ENCODE peak calls at places on chromosome 20, in four cellular contexts. One of them, this sample, is unnamed.

GRCh38 chr20:46013826-46014516 is 5.3 kb downstream of the MMP9 start:
- DNase-seq in astrocyte of the cerebellum: no peak
- DNase-seq in heart left ventricle: peak; percentile 74
- DNase-seq in activated B cell treated with CpG ODN at 0.5 μM for 24 hours: peak; percentile 73
- DNase-seq in this sample: peak; percentile 67

GRCh38 chr20:1712634-1713625 is 55.4 kb upstream of the SIRPG start:
- DNase-seq in astrocyte of the cerebellum: no peak
- DNase-seq in heart left ventricle: no peak
- DNase-seq in activated B cell treated with CpG ODN at 0.5 μM for 24 hours: no peak
- DNase-seq in this sample: no peak

GRCh38 chr20:38131588-38132121 is 33.4 kb downstream of the TGM2 start:
- DNase-seq in astrocyte of the cerebellum: no peak
- DNase-seq in heart left ventricle: no peak
- DNase-seq in activated B cell treated with CpG ODN at 0.5 μM for 24 hours: no peak
- DNase-seq in this sample: no peak

GRCh38 chr20:7772376-7772775 is 167.9 kb downstream of the HAO1 start:
- DNase-seq in astrocyte of the cerebellum: no peak
- DNase-seq in heart left ventricle: no peak
- DNase-seq in activated B cell treated with CpG ODN at 0.5 μM for 24 hours: no peak
- DNase-seq in this sample: no peak

GRCh38 chr20:49345538-49345937 is 67.7 kb upstream of the ZNFX1 start:
- DNase-seq in astrocyte of the cerebellum: no peak
- DNase-seq in heart left ventricle: no peak
- DNase-seq in activated B cell treated with CpG ODN at 0.5 μM for 24 hours: no peak
- DNase-seq in this sample: no peak

GRCh38 chr20:45311589-45312211 is 3.6 kb upstream of the MATN4 start:
- DNase-seq in astrocyte of the cerebellum: no peak
- DNase-seq in heart left ventricle: peak; percentile 81
- DNase-seq in activated B cell treated with CpG ODN at 0.5 μM for 24 hours: peak; percentile 58
- DNase-seq in this sample: peak; percentile 38

GRCh38 chr20:44644384-44645131 is 6.9 kb downstream of the ADA start:
- DNase-seq in astrocyte of the cerebellum: no peak
- DNase-seq in heart left ventricle: no peak
- DNase-seq in activated B cell treated with CpG ODN at 0.5 μM for 24 hours: no peak
- DNase-seq in this sample: no peak

GRCh38 chr20:32338665-32339064 is 19.5 kb upstream of the ASXL1 start:
- DNase-seq in astrocyte of the cerebellum: no peak
- DNase-seq in heart left ventricle: no peak
- DNase-seq in activated B cell treated with CpG ODN at 0.5 μM for 24 hours: no peak
- DNase-seq in this sample: no peak

GRCh38 chr20:6466065-6466810 is 301.2 kb upstream of the BMP2 start:
- DNase-seq in astrocyte of the cerebellum: no peak
- DNase-seq in heart left ventricle: no peak
- DNase-seq in activated B cell treated with CpG ODN at 0.5 μM for 24 hours: no peak
- DNase-seq in this sample: no peak

GRCh38 chr20:37492945-37493344 is 28.1 kb upstream of the NNAT start:
- DNase-seq in astrocyte of the cerebellum: no peak
- DNase-seq in heart left ventricle: no peak
- DNase-seq in activated B cell treated with CpG ODN at 0.5 μM for 24 hours: no peak
- DNase-seq in this sample: no peak

GRCh38 chr20:44039741-44040140 is 125.1 kb downstream of the TOX2 start:
- DNase-seq in astrocyte of the cerebellum: no peak
- DNase-seq in heart left ventricle: no peak
- DNase-seq in activated B cell treated with CpG ODN at 0.5 μM for 24 hours: no peak
- DNase-seq in this sample: no peak

GRCh38 chr20:5996765-5997164 is 46.3 kb downstream of the MCM8 start:
- DNase-seq in astrocyte of the cerebellum: no peak
- DNase-seq in heart left ventricle: no peak
- DNase-seq in activated B cell treated with CpG ODN at 0.5 μM for 24 hours: no peak
- DNase-seq in this sample: no peak

GRCh38 chr20:61330441-61330840 is 78.4 kb downstream of the CDH4 start:
- DNase-seq in astrocyte of the cerebellum: no peak
- DNase-seq in heart left ventricle: no peak
- DNase-seq in activated B cell treated with CpG ODN at 0.5 μM for 24 hours: no peak
- DNase-seq in this sample: no peak

GRCh38 chr20:59030911-59031310 is 1.2 kb downstream of the ATP5F1E start:
- DNase-seq in astrocyte of the cerebellum: no peak
- DNase-seq in heart left ventricle: no peak
- DNase-seq in activated B cell treated with CpG ODN at 0.5 μM for 24 hours: no peak
- DNase-seq in this sample: no peak

GRCh38 chr20:56348306-56348695 is 10.5 kb upstream of the FAM210B start:
- DNase-seq in astrocyte of the cerebellum: no peak
- DNase-seq in heart left ventricle: no peak
- DNase-seq in activated B cell treated with CpG ODN at 0.5 μM for 24 hours: no peak
- DNase-seq in this sample: no peak

GRCh38 chr20:577167-577791 is 32.8 kb downstream of the TCF15 start:
- DNase-seq in astrocyte of the cerebellum: no peak
- DNase-seq in heart left ventricle: no peak
- DNase-seq in activated B cell treated with CpG ODN at 0.5 μM for 24 hours: no peak
- DNase-seq in this sample: no peak

GRCh38 chr20:45545754-45546453 is 1.3 kb downstream of the EPPIN start:
- DNase-seq in astrocyte of the cerebellum: no peak
- DNase-seq in heart left ventricle: no peak
- DNase-seq in activated B cell treated with CpG ODN at 0.5 μM for 24 hours: no peak
- DNase-seq in this sample: no peak

GRCh38 chr20:1842281-1842680 is 52.9 kb upstream of the SIRPA start:
- DNase-seq in astrocyte of the cerebellum: no peak
- DNase-seq in heart left ventricle: no peak
- DNase-seq in activated B cell treated with CpG ODN at 0.5 μM for 24 hours: no peak
- DNase-seq in this sample: no peak

GRCh38 chr20:44319880-44320422 is 8.9 kb upstream of the FITM2 start:
- DNase-seq in astrocyte of the cerebellum: no peak
- DNase-seq in heart left ventricle: no peak
- DNase-seq in activated B cell treated with CpG ODN at 0.5 μM for 24 hours: no peak
- DNase-seq in this sample: no peak

GRCh38 chr20:1357921-1358671 is 29.2 kb upstream of the SDCBP2 start:
- DNase-seq in astrocyte of the cerebellum: peak; percentile 47
- DNase-seq in heart left ventricle: no peak
- DNase-seq in activated B cell treated with CpG ODN at 0.5 μM for 24 hours: no peak
- DNase-seq in this sample: no peak

GRCh38 chr20:57553376-57554018 is 7.4 kb upstream of the PCK1 start:
- DNase-seq in astrocyte of the cerebellum: no peak
- DNase-seq in heart left ventricle: no peak
- DNase-seq in activated B cell treated with CpG ODN at 0.5 μM for 24 hours: no peak
- DNase-seq in this sample: no peak

GRCh38 chr20:1619861-1620444 is at the start of gene SIRPB1:
- DNase-seq in astrocyte of the cerebellum: no peak
- DNase-seq in heart left ventricle: no peak
- DNase-seq in activated B cell treated with CpG ODN at 0.5 μM for 24 hours: no peak
- DNase-seq in this sample: no peak

GRCh38 chr20:23178806-23179205 is 92.7 kb upstream of the CD93 start:
- DNase-seq in astrocyte of the cerebellum: no peak
- DNase-seq in heart left ventricle: no peak
- DNase-seq in activated B cell treated with CpG ODN at 0.5 μM for 24 hours: no peak
- DNase-seq in this sample: no peak

GRCh38 chr20:20443509-20443908 is 75.6 kb downstream of the INSM1 start:
- DNase-seq in astrocyte of the cerebellum: no peak
- DNase-seq in heart left ventricle: no peak
- DNase-seq in activated B cell treated with CpG ODN at 0.5 μM for 24 hours: no peak
- DNase-seq in this sample: no peak

GRCh38 chr20:38110525-38111178 is 54.4 kb downstream of the TGM2 start:
- DNase-seq in astrocyte of the cerebellum: no peak
- DNase-seq in heart left ventricle: peak; percentile 37
- DNase-seq in activated B cell treated with CpG ODN at 0.5 μM for 24 hours: no peak
- DNase-seq in this sample: no peak

GRCh38 chr20:60428651-60429050 is 470.4 kb downstream of the CDH26 start:
- DNase-seq in astrocyte of the cerebellum: no peak
- DNase-seq in heart left ventricle: no peak
- DNase-seq in activated B cell treated with CpG ODN at 0.5 μM for 24 hours: no peak
- DNase-seq in this sample: no peak

GRCh38 chr20:6533321-6533720 is 234.2 kb upstream of the BMP2 start:
- DNase-seq in astrocyte of the cerebellum: peak; percentile 88
- DNase-seq in heart left ventricle: no peak
- DNase-seq in activated B cell treated with CpG ODN at 0.5 μM for 24 hours: no peak
- DNase-seq in this sample: no peak

GRCh38 chr20:856361-856775 is 22.9 kb downstream of the FAM110A start:
- DNase-seq in astrocyte of the cerebellum: peak; percentile 34
- DNase-seq in heart left ventricle: no peak
- DNase-seq in activated B cell treated with CpG ODN at 0.5 μM for 24 hours: no peak
- DNase-seq in this sample: no peak

GRCh38 chr20:24277196-24277595 is 192.2 kb upstream of the SYNDIG1 start:
- DNase-seq in astrocyte of the cerebellum: no peak
- DNase-seq in heart left ventricle: no peak
- DNase-seq in activated B cell treated with CpG ODN at 0.5 μM for 24 hours: no peak
- DNase-seq in this sample: no peak

GRCh38 chr20:49697071-49697470 is 16.6 kb downstream of the B4GALT5 start:
- DNase-seq in astrocyte of the cerebellum: no peak
- DNase-seq in heart left ventricle: no peak
- DNase-seq in activated B cell treated with CpG ODN at 0.5 μM for 24 hours: no peak
- DNase-seq in this sample: no peak

GRCh38 chr20:3937618-3938017 is 48.4 kb downstream of the PANK2 start:
- DNase-seq in astrocyte of the cerebellum: no peak
- DNase-seq in heart left ventricle: no peak
- DNase-seq in activated B cell treated with CpG ODN at 0.5 μM for 24 hours: no peak
- DNase-seq in this sample: no peak
- TF ChIP-seq CTCF in astrocyte of the cerebellum: no peak
- TF ChIP-seq CTCF in heart left ventricle: no peak
- TF ChIP-seq CTCF in activated B cell treated with CpG ODN at 0.5 μM for 24 hours: no peak
- TF ChIP-seq CTCF in this sample: no peak

DNA sequence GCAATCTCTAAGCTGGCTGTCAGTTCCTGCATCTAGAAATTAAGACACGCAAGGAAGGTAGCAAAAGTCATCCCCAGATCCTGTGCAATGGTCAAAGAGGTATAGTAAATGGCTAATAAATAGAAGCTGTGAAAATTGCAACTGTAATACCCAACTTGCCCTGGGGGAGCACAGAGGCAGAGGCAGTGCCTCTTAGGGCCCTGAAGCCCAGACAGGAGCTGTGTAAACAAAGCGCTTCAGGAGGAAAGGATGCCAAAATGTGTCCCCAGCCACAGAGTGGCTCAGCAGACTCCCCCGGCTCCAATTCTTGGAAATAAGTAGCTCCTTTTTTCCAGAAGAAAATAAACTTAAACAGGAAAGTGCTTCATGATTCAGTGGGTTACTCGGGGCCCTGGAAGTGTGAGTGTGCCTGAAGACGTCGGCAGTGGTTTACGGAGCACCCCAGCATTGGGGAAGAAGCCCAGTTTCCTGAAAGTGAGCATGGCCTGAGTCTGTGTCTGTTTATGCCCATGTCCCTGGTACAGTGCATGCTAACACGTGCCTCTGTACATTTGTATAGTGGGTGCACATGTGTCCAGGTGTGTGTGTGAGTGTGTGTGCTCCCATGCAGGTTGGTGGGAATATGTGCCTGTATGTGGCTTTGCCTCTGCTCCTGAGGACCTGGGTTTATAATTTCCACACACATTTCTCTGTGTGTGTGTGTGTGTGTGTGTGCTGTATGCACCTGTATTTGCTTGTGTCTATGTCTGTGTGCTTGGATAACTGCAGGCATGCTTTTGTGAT is 246.7 kb downstream of the MAFB start:
- DNase-seq in astrocyte of the cerebellum: no peak
- DNase-seq in heart left ventricle: no peak
- DNase-seq in activated B cell treated with CpG ODN at 0.5 μM for 24 hours: no peak
- DNase-seq in this sample: no peak
- TF ChIP-seq CTCF in astrocyte of the cerebellum: no peak
- TF ChIP-seq CTCF in heart left ventricle: no peak
- TF ChIP-seq CTCF in activated B cell treated with CpG ODN at 0.5 μM for 24 hours: no peak
- TF ChIP-seq CTCF in this sample: no peak

GRCh38 chr20:36463212-36464061 is 77.9 kb upstream of the MYL9 start:
- DNase-seq in astrocyte of the cerebellum: no peak
- DNase-seq in heart left ventricle: no peak
- DNase-seq in activated B cell treated with CpG ODN at 0.5 μM for 24 hours: no peak
- DNase-seq in this sample: no peak

GRCh38 chr20:36462440-36463211 is 78.7 kb upstream of the MYL9 start:
- DNase-seq in astrocyte of the cerebellum: no peak
- DNase-seq in heart left ventricle: peak; percentile 83
- DNase-seq in activated B cell treated with CpG ODN at 0.5 μM for 24 hours: peak; percentile 34
- DNase-seq in this sample: no peak

GRCh38 chr20:36467076-36467999 is 74.0 kb upstream of the MYL9 start:
- DNase-seq in astrocyte of the cerebellum: no peak
- DNase-seq in heart left ventricle: peak; percentile 82
- DNase-seq in activated B cell treated with CpG ODN at 0.5 μM for 24 hours: no peak
- DNase-seq in this sample: no peak

GRCh38 chr20:36466089-36466488 is 75.2 kb upstream of the MYL9 start:
- DNase-seq in astrocyte of the cerebellum: no peak
- DNase-seq in heart left ventricle: no peak
- DNase-seq in activated B cell treated with CpG ODN at 0.5 μM for 24 hours: no peak
- DNase-seq in this sample: no peak

DNA sequence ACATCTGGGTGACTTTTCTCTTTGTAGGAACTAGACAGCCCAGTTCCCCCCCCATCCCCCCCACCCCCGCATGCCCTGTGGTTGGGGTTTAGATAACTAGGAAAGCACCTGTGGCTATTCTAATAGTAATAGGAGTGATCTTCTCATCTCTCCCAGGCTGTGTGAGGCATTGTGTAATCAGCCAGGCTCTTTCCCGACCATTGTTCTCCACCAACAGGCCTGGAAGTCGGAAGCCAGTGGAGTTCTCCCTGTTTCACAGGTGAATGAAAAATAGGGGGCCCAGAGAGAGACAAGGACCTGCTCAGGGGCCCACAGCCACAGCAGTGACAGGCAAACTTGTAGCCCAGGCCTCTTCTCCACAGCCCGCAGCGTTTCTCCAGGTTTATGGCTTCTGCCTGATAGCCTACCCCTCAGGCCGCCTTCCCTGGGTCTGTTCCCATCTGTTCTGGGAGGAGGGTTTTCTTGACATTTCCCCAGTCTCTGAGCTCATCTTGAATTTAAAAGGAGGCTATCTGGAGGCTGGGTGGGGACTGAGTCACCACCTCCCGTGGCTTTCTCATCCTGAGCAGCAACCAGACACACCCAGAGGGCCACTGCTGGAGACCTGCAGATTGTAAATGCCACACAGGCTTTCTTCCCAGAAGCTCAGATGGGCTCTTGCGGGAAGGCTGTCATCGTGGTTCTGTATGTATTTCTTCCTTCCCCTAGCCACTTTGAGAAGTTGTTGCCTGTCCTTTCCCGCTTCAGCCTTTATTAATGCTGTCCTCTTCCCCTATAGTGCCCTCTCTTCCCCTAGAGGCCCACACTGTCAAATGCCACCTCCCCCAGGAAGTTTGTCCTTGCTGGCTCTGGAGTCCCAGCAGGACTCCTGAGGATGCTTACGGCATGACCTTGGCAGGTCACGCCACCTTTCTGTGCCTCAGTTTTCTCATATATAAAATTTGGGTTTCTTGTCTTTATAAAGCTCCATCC is 75.9 kb upstream of the MYL9 start:
- DNase-seq in astrocyte of the cerebellum: peak; percentile 63
- DNase-seq in heart left ventricle: no peak
- DNase-seq in activated B cell treated with CpG ODN at 0.5 μM for 24 hours: no peak
- DNase-seq in this sample: no peak
- TF ChIP-seq CTCF in astrocyte of the cerebellum: no peak
- TF ChIP-seq CTCF in heart left ventricle: no peak
- TF ChIP-seq CTCF in activated B cell treated with CpG ODN at 0.5 μM for 24 hours: no peak
- TF ChIP-seq CTCF in this sample: no peak

GRCh38 chr20:51810155-51811039 is 8.1 kb upstream of the SALL4 start:
- DNase-seq in astrocyte of the cerebellum: no peak
- DNase-seq in heart left ventricle: no peak
- DNase-seq in activated B cell treated with CpG ODN at 0.5 μM for 24 hours: no peak
- DNase-seq in this sample: no peak
- TF ChIP-seq CTCF in astrocyte of the cerebellum: no peak
- TF ChIP-seq CTCF in heart left ventricle: no peak
- TF ChIP-seq CTCF in activated B cell treated with CpG ODN at 0.5 μM for 24 hours: no peak
- TF ChIP-seq CTCF in this sample: no peak